ENCODE peak calls at places on chromosomes 13 and 19, in ten cellular contexts. One of them, this sample, is unnamed.
A peak's percentile ranks its signal among the peaks of the same experiment; 100 is the strongest.

GRCh38 chr19:31340059-31341025 is 8.9 kb downstream of the TSHZ3 start:
- DNase-seq in bronchial epithelial cell: peak; percentile 44
- DNase-seq in choroid plexus epithelial cell: peak; percentile 35
- DNase-seq in HFF-Myc: peak; percentile 90
- DNase-seq in lower leg skin: no peak
- DNase-seq in pancreas: no peak
- DNase-seq in tibial nerve: no peak
- DNase-seq in heart right ventricle: no peak
- DNase-seq in AG04449: peak; percentile 34
- DNase-seq in fibroblast of lung: peak; percentile 89
- DNase-seq in this sample: peak; percentile 56

GRCh38 chr13:113837554-113838355 is 26.1 kb downstream of the GAS6 start:
- DNase-seq in pancreas: peak; percentile 88
- DNase-seq in bronchial epithelial cell: peak; percentile 96
- DNase-seq in heart right ventricle: peak; percentile 93
- DNase-seq in fibroblast of lung: peak; percentile 99
- DNase-seq in choroid plexus epithelial cell: peak; percentile 99
- DNase-seq in HFF-Myc: peak; percentile 94
- DNase-seq in lower leg skin: peak; percentile 98
- DNase-seq in AG04449: peak; percentile 90
- DNase-seq in tibial nerve: peak; percentile 86
- DNase-seq in this sample: peak; percentile 83

GRCh38 chr13:34935841-34936240 is 6.2 kb upstream of the NBEA start:
- DNase-seq in lower leg skin: no peak
- DNase-seq in pancreas: no peak
- DNase-seq in bronchial epithelial cell: no peak
- DNase-seq in tibial nerve: no peak
- DNase-seq in heart right ventricle: no peak
- DNase-seq in HFF-Myc: no peak
- DNase-seq in AG04449: no peak
- DNase-seq in choroid plexus epithelial cell: no peak
- DNase-seq in fibroblast of lung: no peak
- DNase-seq in this sample: no peak

GRCh38 chr19:22708983-22709382 is 74.9 kb downstream of the ZNF492 start:
- DNase-seq in tibial nerve: no peak
- DNase-seq in pancreas: no peak
- DNase-seq in HFF-Myc: no peak
- DNase-seq in heart right ventricle: no peak
- DNase-seq in bronchial epithelial cell: no peak
- DNase-seq in lower leg skin: no peak
- DNase-seq in choroid plexus epithelial cell: no peak
- DNase-seq in AG04449: no peak
- DNase-seq in fibroblast of lung: no peak
- DNase-seq in this sample: no peak

GRCh38 chr13:107743983-107744382 is 471.4 kb downstream of the LIG4 start:
- DNase-seq in lower leg skin: no peak
- DNase-seq in fibroblast of lung: peak; percentile 66
- DNase-seq in pancreas: no peak
- DNase-seq in bronchial epithelial cell: no peak
- DNase-seq in AG04449: no peak
- DNase-seq in heart right ventricle: no peak
- DNase-seq in choroid plexus epithelial cell: peak; percentile 80
- DNase-seq in tibial nerve: no peak
- DNase-seq in HFF-Myc: no peak
- DNase-seq in this sample: peak; percentile 74

GRCh38 chr13:109140054-109140776 is 510.8 kb downstream of the MYO16 start:
- DNase-seq in tibial nerve: no peak
- DNase-seq in fibroblast of lung: no peak
- DNase-seq in bronchial epithelial cell: no peak
- DNase-seq in heart right ventricle: no peak
- DNase-seq in choroid plexus epithelial cell: no peak
- DNase-seq in HFF-Myc: no peak
- DNase-seq in AG04449: no peak
- DNase-seq in lower leg skin: no peak
- DNase-seq in pancreas: no peak
- DNase-seq in this sample: no peak

GRCh38 chr13:100892981-100893380 is 218.4 kb upstream of the TMTC4 start:
- DNase-seq in pancreas: no peak
- DNase-seq in AG04449: no peak
- DNase-seq in lower leg skin: no peak
- DNase-seq in bronchial epithelial cell: no peak
- DNase-seq in fibroblast of lung: no peak
- DNase-seq in heart right ventricle: no peak
- DNase-seq in HFF-Myc: no peak
- DNase-seq in tibial nerve: no peak
- DNase-seq in choroid plexus epithelial cell: no peak
- DNase-seq in this sample: no peak

GRCh38 chr19:51704601-51705000 is 11.5 kb downstream of the SPACA6 start:
- DNase-seq in lower leg skin: no peak
- DNase-seq in HFF-Myc: no peak
- DNase-seq in AG04449: no peak
- DNase-seq in bronchial epithelial cell: no peak
- DNase-seq in choroid plexus epithelial cell: no peak
- DNase-seq in fibroblast of lung: no peak
- DNase-seq in heart right ventricle: no peak
- DNase-seq in tibial nerve: no peak
- DNase-seq in pancreas: no peak
- DNase-seq in this sample: no peak

GRCh38 chr13:44312898-44313551 is 60.6 kb upstream of the SERP2 start:
- DNase-seq in heart right ventricle: no peak
- DNase-seq in choroid plexus epithelial cell: peak; percentile 76
- DNase-seq in pancreas: no peak
- DNase-seq in fibroblast of lung: peak; percentile 97
- DNase-seq in AG04449: peak; percentile 76
- DNase-seq in tibial nerve: no peak
- DNase-seq in bronchial epithelial cell: peak; percentile 99
- DNase-seq in HFF-Myc: peak; percentile 75
- DNase-seq in lower leg skin: no peak
- DNase-seq in this sample: no peak

GRCh38 chr13:73984949-73985691 is 149.1 kb downstream of the KLF12 start:
- DNase-seq in heart right ventricle: peak; percentile 29
- DNase-seq in lower leg skin: no peak
- DNase-seq in fibroblast of lung: no peak
- DNase-seq in tibial nerve: no peak
- DNase-seq in choroid plexus epithelial cell: no peak
- DNase-seq in AG04449: no peak
- DNase-seq in HFF-Myc: no peak
- DNase-seq in bronchial epithelial cell: no peak
- DNase-seq in pancreas: no peak
- DNase-seq in this sample: no peak

GRCh38 chr19:17312481-17313113 is 3.2 kb downstream of the DDA1 start:
- DNase-seq in choroid plexus epithelial cell: no peak
- DNase-seq in lower leg skin: peak; percentile 84
- DNase-seq in HFF-Myc: no peak
- DNase-seq in tibial nerve: no peak
- DNase-seq in heart right ventricle: no peak
- DNase-seq in pancreas: no peak
- DNase-seq in bronchial epithelial cell: no peak
- DNase-seq in AG04449: no peak
- DNase-seq in fibroblast of lung: no peak
- DNase-seq in this sample: no peak

GRCh38 chr19:10603084-10603872 is 16.2 kb upstream of the AP1M2 start:
- DNase-seq in HFF-Myc: no peak
- DNase-seq in bronchial epithelial cell: no peak
- DNase-seq in pancreas: no peak
- DNase-seq in tibial nerve: no peak
- DNase-seq in choroid plexus epithelial cell: peak; percentile 18
- DNase-seq in AG04449: no peak
- DNase-seq in fibroblast of lung: no peak
- DNase-seq in heart right ventricle: peak; percentile 67
- DNase-seq in lower leg skin: peak; percentile 90
- DNase-seq in this sample: no peak

GRCh38 chr19:30085394-30085793 is 143.4 kb downstream of the URI1 start:
- DNase-seq in HFF-Myc: no peak
- DNase-seq in pancreas: peak; percentile 40
- DNase-seq in bronchial epithelial cell: no peak
- DNase-seq in heart right ventricle: no peak
- DNase-seq in choroid plexus epithelial cell: no peak
- DNase-seq in lower leg skin: no peak
- DNase-seq in fibroblast of lung: peak; percentile 3
- DNase-seq in tibial nerve: no peak
- DNase-seq in AG04449: no peak
- DNase-seq in this sample: no peak

GRCh38 chr13:22483276-22483675 is 697.5 kb upstream of the SGCG start:
- DNase-seq in bronchial epithelial cell: no peak
- DNase-seq in tibial nerve: no peak
- DNase-seq in lower leg skin: no peak
- DNase-seq in choroid plexus epithelial cell: no peak
- DNase-seq in HFF-Myc: no peak
- DNase-seq in heart right ventricle: no peak
- DNase-seq in AG04449: no peak
- DNase-seq in pancreas: no peak
- DNase-seq in fibroblast of lung: no peak
- DNase-seq in this sample: no peak

GRCh38 chr19:51971624-51972023 is 15.0 kb downstream of the ZNF350 start:
- DNase-seq in choroid plexus epithelial cell: peak; percentile 17
- DNase-seq in HFF-Myc: no peak
- DNase-seq in pancreas: no peak
- DNase-seq in AG04449: no peak
- DNase-seq in lower leg skin: no peak
- DNase-seq in bronchial epithelial cell: no peak
- DNase-seq in tibial nerve: no peak
- DNase-seq in heart right ventricle: no peak
- DNase-seq in fibroblast of lung: peak; percentile 28
- DNase-seq in this sample: no peak

DNA sequence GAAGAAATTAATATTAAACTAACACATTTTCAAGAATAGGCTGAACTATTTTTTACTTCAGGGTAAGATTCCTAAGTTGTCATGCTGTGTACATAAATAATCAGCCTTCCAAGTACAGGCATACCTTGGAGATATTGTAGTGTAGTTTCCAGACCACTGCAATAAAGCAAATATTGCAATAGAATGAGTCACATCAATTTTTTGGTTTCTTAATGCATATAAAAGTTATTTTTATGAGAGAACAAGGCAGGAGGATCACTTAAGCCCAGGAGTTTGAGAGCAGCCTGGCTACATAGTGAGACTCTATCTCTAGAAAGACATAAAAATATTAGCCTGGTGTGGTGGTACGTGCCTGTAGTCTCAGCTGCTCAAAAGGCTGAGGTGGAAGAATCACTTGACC is 511.5 kb downstream of the UQCRFS1 start:
- DNase-seq in AG04449: peak; percentile 28
- DNase-seq in lower leg skin: no peak
- DNase-seq in heart right ventricle: no peak
- DNase-seq in HFF-Myc: no peak
- DNase-seq in choroid plexus epithelial cell: peak; percentile 72
- DNase-seq in bronchial epithelial cell: peak; percentile 13
- DNase-seq in tibial nerve: no peak
- DNase-seq in fibroblast of lung: peak; percentile 57
- DNase-seq in pancreas: no peak
- DNase-seq in this sample: no peak
- TF ChIP-seq CTCF in AG04449: no peak
- TF ChIP-seq CTCF in lower leg skin: no peak
- TF ChIP-seq CTCF in heart right ventricle: no peak
- TF ChIP-seq CTCF in HFF-Myc: no peak
- TF ChIP-seq CTCF in choroid plexus epithelial cell: no peak
- TF ChIP-seq CTCF in bronchial epithelial cell: no peak
- TF ChIP-seq CTCF in tibial nerve: no peak
- TF ChIP-seq CTCF in fibroblast of lung: no peak
- TF ChIP-seq CTCF in pancreas: no peak
- TF ChIP-seq CTCF in this sample: no peak

GRCh38 chr19:35331551-35332214 is 2.7 kb downstream of the CD22 start:
- DNase-seq in fibroblast of lung: no peak
- DNase-seq in bronchial epithelial cell: no peak
- DNase-seq in AG04449: no peak
- DNase-seq in tibial nerve: no peak
- DNase-seq in pancreas: no peak
- DNase-seq in lower leg skin: no peak
- DNase-seq in heart right ventricle: no peak
- DNase-seq in choroid plexus epithelial cell: no peak
- DNase-seq in HFF-Myc: no peak
- DNase-seq in this sample: no peak
- H3K4me3 ChIP-seq in fibroblast of lung: no peak overlapping the region
- H3K4me3 ChIP-seq in bronchial epithelial cell: no peak overlapping the region
- H3K4me3 ChIP-seq in AG04449: no peak overlapping the region
- H3K4me3 ChIP-seq in tibial nerve: no peak overlapping the region
- H3K4me3 ChIP-seq in pancreas: no peak overlapping the region
- H3K4me3 ChIP-seq in lower leg skin: no peak overlapping the region
- H3K4me3 ChIP-seq in heart right ventricle: no peak overlapping the region
- H3K4me3 ChIP-seq in choroid plexus epithelial cell: no peak overlapping the region
- H3K4me3 ChIP-seq in HFF-Myc: no peak overlapping the region
- H3K4me3 ChIP-seq in this sample: no peak overlapping the region

GRCh38 chr13:51946163-51946669 is 65.0 kb downstream of the ATP7B start:
- DNase-seq in AG04449: no peak
- DNase-seq in HFF-Myc: no peak
- DNase-seq in pancreas: no peak
- DNase-seq in choroid plexus epithelial cell: no peak
- DNase-seq in fibroblast of lung: no peak
- DNase-seq in lower leg skin: peak; percentile 18
- DNase-seq in tibial nerve: no peak
- DNase-seq in bronchial epithelial cell: no peak
- DNase-seq in heart right ventricle: no peak
- DNase-seq in this sample: no peak
- TF ChIP-seq CTCF in AG04449: no peak
- TF ChIP-seq CTCF in HFF-Myc: no peak
- TF ChIP-seq CTCF in pancreas: no peak
- TF ChIP-seq CTCF in choroid plexus epithelial cell: no peak
- TF ChIP-seq CTCF in fibroblast of lung: no peak
- TF ChIP-seq CTCF in lower leg skin: no peak
- TF ChIP-seq CTCF in tibial nerve: no peak
- TF ChIP-seq CTCF in bronchial epithelial cell: no peak
- TF ChIP-seq CTCF in heart right ventricle: no peak
- TF ChIP-seq CTCF in this sample: no peak

GRCh38 chr19:1657632-1658445 is 5.4 kb upstream of the TCF3 start:
- DNase-seq in bronchial epithelial cell: peak; percentile 22
- DNase-seq in choroid plexus epithelial cell: no peak
- DNase-seq in HFF-Myc: no peak
- DNase-seq in AG04449: no peak
- DNase-seq in pancreas: peak; percentile 73
- DNase-seq in heart right ventricle: no peak
- DNase-seq in tibial nerve: no peak
- DNase-seq in fibroblast of lung: no peak
- DNase-seq in lower leg skin: no peak
- DNase-seq in this sample: no peak

GRCh38 chr19:1655131-1655981 is 2.9 kb upstream of the TCF3 start:
- DNase-seq in HFF-Myc: no peak
- DNase-seq in tibial nerve: no peak
- DNase-seq in AG04449: no peak
- DNase-seq in lower leg skin: no peak
- DNase-seq in fibroblast of lung: no peak
- DNase-seq in choroid plexus epithelial cell: no peak
- DNase-seq in heart right ventricle: no peak
- DNase-seq in bronchial epithelial cell: no peak
- DNase-seq in pancreas: no peak
- DNase-seq in this sample: no peak

GRCh38 chr19:1658446-1659433 is 6.3 kb upstream of the TCF3 start:
- DNase-seq in heart right ventricle: no peak
- DNase-seq in bronchial epithelial cell: no peak
- DNase-seq in lower leg skin: no peak
- DNase-seq in choroid plexus epithelial cell: no peak
- DNase-seq in pancreas: no peak
- DNase-seq in HFF-Myc: no peak
- DNase-seq in AG04449: no peak
- DNase-seq in tibial nerve: no peak
- DNase-seq in fibroblast of lung: no peak
- DNase-seq in this sample: no peak

GRCh38 chr19:1655992-1656608 is 3.7 kb upstream of the TCF3 start:
- DNase-seq in AG04449: no peak
- DNase-seq in heart right ventricle: no peak
- DNase-seq in tibial nerve: no peak
- DNase-seq in fibroblast of lung: no peak
- DNase-seq in lower leg skin: no peak
- DNase-seq in HFF-Myc: no peak
- DNase-seq in pancreas: no peak
- DNase-seq in bronchial epithelial cell: no peak
- DNase-seq in choroid plexus epithelial cell: no peak
- DNase-seq in this sample: no peak

GRCh38 chr19:1656988-1657536 is 4.6 kb upstream of the TCF3 start:
- DNase-seq in bronchial epithelial cell: no peak
- DNase-seq in lower leg skin: no peak
- DNase-seq in tibial nerve: no peak
- DNase-seq in AG04449: no peak
- DNase-seq in fibroblast of lung: no peak
- DNase-seq in pancreas: no peak
- DNase-seq in heart right ventricle: no peak
- DNase-seq in choroid plexus epithelial cell: no peak
- DNase-seq in HFF-Myc: no peak
- DNase-seq in this sample: no peak
- H3K4me3 ChIP-seq in bronchial epithelial cell: no peak overlapping the region
- H3K4me3 ChIP-seq in lower leg skin: no peak overlapping the region
- H3K4me3 ChIP-seq in tibial nerve: no peak overlapping the region
- H3K4me3 ChIP-seq in AG04449: no peak overlapping the region
- H3K4me3 ChIP-seq in fibroblast of lung: no peak overlapping the region
- H3K4me3 ChIP-seq in pancreas: no peak overlapping the region
- H3K4me3 ChIP-seq in heart right ventricle: no peak overlapping the region
- H3K4me3 ChIP-seq in choroid plexus epithelial cell: no peak overlapping the region
- H3K4me3 ChIP-seq in HFF-Myc: no peak overlapping the region
- H3K4me3 ChIP-seq in this sample: no peak overlapping the region

This sample was measured in retinal pigment epithelial cell.